ENCODE peak calls at places on chromosomes 2 and 18, in seven cellular contexts. One of them, this sample, is unnamed.

GRCh38 chr18:66461344-66461743 is 142.5 kb downstream of the CDH19 start:
- DNase-seq in dermis blood vessel endothelial cell: no peak
- DNase-seq in astrocyte of the spinal cord: no peak
- DNase-seq in neural crest cell: no peak
- DNase-seq in T-helper 9 cell: no peak
- DNase-seq in NCI-H1417: no peak
- DNase-seq in RPMI7951: no peak
- DNase-seq in this sample: no peak

GRCh38 chr2:138090330-138090729 is 126.1 kb downstream of the HNMT start:
- DNase-seq in dermis blood vessel endothelial cell: peak
- DNase-seq in astrocyte of the spinal cord: peak
- DNase-seq in neural crest cell: no peak
- DNase-seq in T-helper 9 cell: no peak
- DNase-seq in NCI-H1417: peak
- DNase-seq in RPMI7951: peak
- DNase-seq in this sample: no peak

GRCh38 chr18:7821784-7822183 is 254.7 kb downstream of the PTPRM start:
- DNase-seq in dermis blood vessel endothelial cell: no peak
- DNase-seq in astrocyte of the spinal cord: no peak
- DNase-seq in neural crest cell: no peak
- DNase-seq in T-helper 9 cell: no peak
- DNase-seq in NCI-H1417: no peak
- DNase-seq in RPMI7951: no peak
- DNase-seq in this sample: no peak

GRCh38 chr2:69013123-69013836 is at the start of gene ANTXR1:
- DNase-seq in dermis blood vessel endothelial cell: peak
- DNase-seq in astrocyte of the spinal cord: peak
- DNase-seq in neural crest cell: peak
- DNase-seq in T-helper 9 cell: no peak
- DNase-seq in NCI-H1417: peak
- DNase-seq in RPMI7951: peak
- DNase-seq in this sample: no peak

GRCh38 chr2:86439879-86440630 is 1.1 kb upstream of the KDM3A start:
- DNase-seq in dermis blood vessel endothelial cell: no peak
- DNase-seq in astrocyte of the spinal cord: peak
- DNase-seq in neural crest cell: no peak
- DNase-seq in T-helper 9 cell: no peak
- DNase-seq in NCI-H1417: no peak
- DNase-seq in RPMI7951: no peak
- DNase-seq in this sample: no peak

GRCh38 chr2:100771125-100771524 is 48.8 kb upstream of the NPAS2 start:
- DNase-seq in dermis blood vessel endothelial cell: no peak
- DNase-seq in astrocyte of the spinal cord: no peak
- DNase-seq in neural crest cell: no peak
- DNase-seq in T-helper 9 cell: no peak
- DNase-seq in NCI-H1417: no peak
- DNase-seq in RPMI7951: no peak
- DNase-seq in this sample: no peak

GRCh38 chr18:61975526-61976326 is 82.9 kb upstream of the RNF152 start:
- DNase-seq in dermis blood vessel endothelial cell: no peak
- DNase-seq in astrocyte of the spinal cord: no peak
- DNase-seq in neural crest cell: no peak
- DNase-seq in T-helper 9 cell: no peak
- DNase-seq in NCI-H1417: no peak
- DNase-seq in RPMI7951: no peak
- DNase-seq in this sample: no peak

GRCh38 chr2:229704231-229704630 is 10.1 kb downstream of the DNER start:
- DNase-seq in dermis blood vessel endothelial cell: no peak
- DNase-seq in astrocyte of the spinal cord: no peak
- DNase-seq in neural crest cell: no peak
- DNase-seq in T-helper 9 cell: no peak
- DNase-seq in NCI-H1417: no peak
- DNase-seq in RPMI7951: no peak
- DNase-seq in this sample: no peak

GRCh38 chr2:206984206-206984605 is 44.9 kb downstream of the CPO start:
- DNase-seq in dermis blood vessel endothelial cell: no peak
- DNase-seq in astrocyte of the spinal cord: peak
- DNase-seq in neural crest cell: no peak
- DNase-seq in T-helper 9 cell: no peak
- DNase-seq in NCI-H1417: no peak
- DNase-seq in RPMI7951: peak
- DNase-seq in this sample: no peak

GRCh38 chr2:83022631-83023210 is 1436.4 kb downstream of the SUCLG1 start:
- DNase-seq in dermis blood vessel endothelial cell: no peak
- DNase-seq in astrocyte of the spinal cord: no peak
- DNase-seq in neural crest cell: no peak
- DNase-seq in T-helper 9 cell: no peak
- DNase-seq in NCI-H1417: no peak
- DNase-seq in RPMI7951: peak
- DNase-seq in this sample: no peak

GRCh38 chr2:203446071-203446481 is 89.0 kb downstream of the RAPH1 start:
- DNase-seq in dermis blood vessel endothelial cell: peak
- DNase-seq in astrocyte of the spinal cord: peak
- DNase-seq in neural crest cell: no peak
- DNase-seq in T-helper 9 cell: no peak
- DNase-seq in NCI-H1417: no peak
- DNase-seq in RPMI7951: peak
- DNase-seq in this sample: no peak

GRCh38 chr2:121596221-121597080 is 52.8 kb downstream of the CLASP1 start:
- DNase-seq in dermis blood vessel endothelial cell: peak
- DNase-seq in astrocyte of the spinal cord: peak
- DNase-seq in neural crest cell: no peak
- DNase-seq in T-helper 9 cell: no peak
- DNase-seq in NCI-H1417: peak
- DNase-seq in RPMI7951: peak
- DNase-seq in this sample: no peak

GRCh38 chr2:105869318-105869717 is 124.6 kb downstream of the NCK2 start:
- DNase-seq in dermis blood vessel endothelial cell: no peak
- DNase-seq in astrocyte of the spinal cord: no peak
- DNase-seq in neural crest cell: no peak
- DNase-seq in T-helper 9 cell: no peak
- DNase-seq in NCI-H1417: no peak
- DNase-seq in RPMI7951: no peak
- DNase-seq in this sample: no peak

GRCh38 chr2:68287580-68288441 is 31.9 kb downstream of the CNRIP1 start:
- DNase-seq in dermis blood vessel endothelial cell: no peak
- DNase-seq in astrocyte of the spinal cord: peak
- DNase-seq in neural crest cell: no peak
- DNase-seq in T-helper 9 cell: no peak
- DNase-seq in NCI-H1417: no peak
- DNase-seq in RPMI7951: peak
- DNase-seq in this sample: no peak

This sample was measured in CD8-positive, alpha-beta T cell.